ENCODE peak calls at places on chromosomes 7 and 10, in seven cellular contexts. T is iPS-NIHi11; X is mammary epithelial cell; Y is choroid plexus epithelial cell; L is anterior cingulate cortex; A is activated T-cell treated with anti-CD3 and anti-CD28 coated beads, Interleukin-2, amount 50 U/mL, for 72 hours; P is CD8-positive, alpha-beta T cell. U is an unnamed sample.

GRCh38 chr10:98332623-98333269 is 64.8 kb upstream of the LOXL4 start:
- DNase-seq in T (no peak), X (no peak), Y (no peak), L (no peak), A (no peak), P (no peak), U (no peak)

GRCh38 chr10:129756912-129757861 is 206.9 kb downstream of the EBF3 start:
- DNase-seq in T (no peak), X (peak), Y (peak), L (no peak), A (no peak), P (no peak), U (no peak)

GRCh38 chr10:83346216-83346910 is 792.9 kb upstream of the GHITM start:
- DNase-seq in T (no peak), X (peak), Y (peak), L (no peak), A (no peak), P (no peak), U (no peak)

GRCh38 chr7:139821349-139822115 is 7.5 kb upstream of the TBXAS1 start:
- DNase-seq in T (no peak), X (no peak), Y (no peak), L (no peak), A (no peak), P (no peak), U (no peak)

GRCh38 chr7:91789086-91789485 is 91.4 kb downstream of the MTERF1 start:
- DNase-seq in T (no peak), X (no peak), Y (no peak), L (no peak), A (no peak), P (no peak), U (no peak)

GRCh38 chr10:11300071-11300470 is 282.4 kb downstream of the CELF2 start:
- DNase-seq in T (no peak), X (no peak), Y (no peak), L (no peak), A (no peak), P (no peak), U (no peak)

GRCh38 chr10:124748953-124749645 is 4.9 kb upstream of the FAM53B start:
- DNase-seq in T (no peak), X (no peak), Y (no peak), L (no peak), A (no peak), P (no peak), U (no peak)

GRCh38 chr10:11245981-11246590 is 228.4 kb downstream of the CELF2 start:
- DNase-seq in T (no peak), X (no peak), Y (no peak), L (no peak), A (no peak), P (peak), U (no peak)

GRCh38 chr10:84696610-84697009 is 368.2 kb downstream of the CCSER2 start:
- DNase-seq in T (no peak), X (no peak), Y (no peak), L (no peak), A (no peak), P (no peak), U (no peak)

GRCh38 chr10:97538401-97538800 is 34.2 kb upstream of the ANKRD2 start:
- DNase-seq in T (no peak), X (peak), Y (peak), L (peak), A (no peak), P (no peak), U (no peak)

GRCh38 chr10:80132299-80133139 is at the start of gene PLAC9:
- DNase-seq in T (peak), X (no peak), Y (no peak), L (no peak), A (no peak), P (no peak), U (no peak)

GRCh38 chr10:32005050-32005449 is 51.2 kb downstream of the KIF5B start:
- DNase-seq in T (peak), X (peak), Y (peak), L (no peak), A (peak), P (peak), U (peak)

GRCh38 chr7:90313908-90314307 is 7.2 kb downstream of the FAM237B start:
- DNase-seq in T (no peak), X (no peak), Y (no peak), L (no peak), A (no peak), P (no peak), U (no peak)

GRCh38 chr7:121341933-121342332 is 13.1 kb downstream of the WNT16 start:
- DNase-seq in T (no peak), X (no peak), Y (peak), L (no peak), A (no peak), P (no peak), U (no peak)

GRCh38 chr10:125694874-125695273 is 11.9 kb upstream of the TEX36 start:
- DNase-seq in T (no peak), X (peak), Y (peak), L (no peak), A (no peak), P (no peak), U (no peak)

GRCh38 chr7:76356823-76357222 is 2.0 kb downstream of the YWHAG start:
- DNase-seq in T (no peak), X (peak), Y (peak), L (no peak), A (no peak), P (no peak), U (no peak)

U was measured in T-helper 2 cell treated with Interferon-gamma antibody and Interleukin-4, amounts not matched to agents 5 μg/mL and 100 μg/mL, for 36 hours.